ENCODE peak calls at places on chromosomes 13 and 19, in nine cellular contexts. P is adrenal gland, T is tibial nerve, B is right lobe of liver, K is A549, S is uterus, Q is gastrocnemius medialis, X is heart left ventricle, F is suprapubic skin. H is an unnamed sample.

GRCh38 chr19:1161716-1162115 is 12.4 kb downstream of the SBNO2 start:
- DNase-seq in Q (peak; percentile 88), X (no peak), S (no peak), T (no peak), K (peak; percentile 54), F (no peak), P (peak; percentile 97), B (no peak), H (peak; percentile 40)

GRCh38 chr13:50969691-50970090 is 60.1 kb downstream of the RNASEH2B start:
- DNase-seq in F (no peak), P (no peak), K (no peak), X (no peak), B (no peak), T (no peak), Q (no peak), S (no peak), H (peak; percentile 26)

GRCh38 chr19:1263198-1263597 is 5.9 kb upstream of the CIRBP start:
- DNase-seq in S (no peak), F (no peak), K (no peak), Q (no peak), X (no peak), T (no peak), P (no peak), B (no peak), H (no peak)

GRCh38 chr13:99572131-99572530 is 70.9 kb downstream of the TM9SF2 start:
- DNase-seq in S (no peak), T (no peak), X (no peak), Q (no peak), P (no peak), K (no peak), F (no peak), B (no peak), H (no peak)

GRCh38 chr13:113053376-113053775 is 52.2 kb upstream of the F7 start:
- DNase-seq in B (peak; percentile 27), X (peak; percentile 42), F (no peak), T (no peak), Q (no peak), S (no peak), P (no peak), K (no peak), H (no peak)

GRCh38 chr13:35724480-35724879 is 248.0 kb upstream of the MAB21L1 start:
- DNase-seq in S (no peak), F (no peak), T (no peak), K (no peak), X (no peak), P (no peak), B (no peak), Q (no peak), H (no peak)

GRCh38 chr13:112131081-112131739 is 64.3 kb downstream of the SOX1 start:
- DNase-seq in P (no peak), T (no peak), S (no peak), B (no peak), Q (no peak), F (no peak), K (no peak), X (no peak), H (no peak)

GRCh38 chr13:30927595-30927994 is 4.9 kb upstream of the TEX26 start:
- DNase-seq in K (no peak), T (no peak), B (no peak), X (no peak), F (no peak), P (no peak), Q (no peak), S (no peak), H (no peak)

GRCh38 chr19:10091370-10091687 is 5.2 kb downstream of the SHFL start:
- DNase-seq in Q (no peak), F (no peak), K (no peak), S (no peak), B (no peak), P (no peak), T (no peak), X (peak; percentile 63), H (no peak)

GRCh38 chr19:7460562-7460966 is 28.3 kb downstream of the PEX11G start:
- DNase-seq in S (no peak), P (no peak), K (no peak), Q (no peak), F (no peak), X (no peak), B (no peak), T (no peak), H (no peak)

GRCh38 chr19:14002571-14003278 is 3.4 kb downstream of the RFX1 start:
- DNase-seq in T (no peak), K (no peak), X (peak; percentile 40), F (no peak), Q (peak; percentile 52), B (peak; percentile 20), S (no peak), P (no peak), H (no peak)
- TF ChIP-seq POLR2A in T (no peak), K (no peak), X (no peak), F (no peak), Q (no peak), B (no peak), S (no peak), P (no peak), H (no peak)

DNA sequence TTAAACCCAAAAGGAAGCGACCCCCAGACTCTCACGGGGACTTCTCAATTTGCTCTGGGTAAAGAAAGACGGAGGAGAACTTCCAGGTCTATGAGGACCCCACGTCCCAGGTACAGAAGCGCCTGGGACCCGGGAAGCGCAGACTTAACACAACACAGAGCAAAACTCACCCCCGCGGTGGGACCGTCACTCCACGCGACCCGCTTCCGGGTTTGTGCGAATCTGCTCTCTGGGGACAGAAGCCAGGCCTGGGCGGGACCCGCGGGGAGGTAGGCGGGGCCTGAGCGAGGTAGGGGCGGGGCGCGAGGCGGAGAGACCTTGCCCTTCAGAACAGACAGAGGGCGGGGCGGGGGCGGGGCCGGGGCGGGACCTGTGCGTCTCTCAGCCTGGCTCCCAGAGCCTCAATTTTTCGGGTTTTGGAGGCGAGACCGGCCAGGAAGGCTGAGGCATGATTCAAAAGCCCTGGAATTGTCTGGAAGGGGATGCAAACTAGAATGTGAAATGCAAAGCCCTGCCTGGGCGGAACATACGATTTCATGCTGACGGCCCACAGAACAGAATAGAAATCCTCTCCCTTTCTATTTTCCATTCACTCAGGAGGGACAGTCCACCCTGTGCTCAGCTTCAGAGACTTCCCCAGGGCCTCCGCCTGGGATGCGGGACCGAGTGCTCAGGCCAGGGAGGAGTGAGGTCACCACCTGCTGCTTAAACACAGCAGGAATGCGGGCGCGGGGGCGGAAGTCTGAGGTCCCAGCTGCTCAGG is 19.3 kb upstream of the ZNF888 start:
- DNase-seq in P (peak; percentile 93), B (peak; percentile 89), X (peak; percentile 96), K (no peak), Q (peak; percentile 68), S (peak; percentile 98), F (peak; percentile 97), T (peak; percentile 81), H (peak; percentile 98)
- TF ChIP-seq POLR2A in P (no peak), B (peak; percentile 71), X (no peak), K (no peak), Q (peak; percentile 23), S (peak; percentile 83), F (peak; percentile 51), T (peak; percentile 48), H (peak; percentile 95)

GRCh38 chr19:19544257-19545127 is 6.4 kb downstream of the CILP2 start:
- DNase-seq in T (no peak), X (no peak), F (no peak), B (no peak), S (no peak), P (no peak), K (no peak), Q (no peak), H (no peak)
- TF ChIP-seq POLR2A in T (no peak), X (no peak), F (no peak), B (no peak), S (no peak), P (no peak), K (no peak), Q (no peak), H (no peak)

GRCh38 chr19:37466798-37467607 is at the start of gene ZNF569:
- DNase-seq in B (peak; percentile 94), Q (peak; percentile 86), X (peak; percentile 91), S (peak; percentile 91), P (peak; percentile 94), F (peak; percentile 92), K (peak; percentile 88), T (peak; percentile 72), H (peak; percentile 92)
- TF ChIP-seq POLR2A in B (peak; percentile 59), Q (peak; percentile 28), X (no peak), S (peak; percentile 29), P (no peak), F (no peak), K (peak; percentile 52), T (no peak), H (peak; percentile 41)

GRCh38 chr19:12675377-12675776 is 6.3 kb downstream of the DHPS start:
- DNase-seq in B (no peak), T (no peak), F (no peak), K (no peak), X (no peak), S (no peak), Q (no peak), P (no peak), H (no peak)
- TF ChIP-seq POLR2A in B (no peak), T (no peak), F (no peak), K (no peak), X (no peak), S (no peak), Q (no peak), P (no peak), H (no peak)

GRCh38 chr13:84648069-84648640 is 765.9 kb upstream of the SLITRK1 start:
- DNase-seq in Q (no peak), P (no peak), B (no peak), K (no peak), X (no peak), S (no peak), T (no peak), F (no peak), H (no peak)

GRCh38 chr13:84654654-84655244 is 772.5 kb upstream of the SLITRK1 start:
- DNase-seq in T (no peak), P (no peak), F (no peak), X (no peak), K (no peak), S (no peak), Q (no peak), B (no peak), H (no peak)

GRCh38 chr13:84653915-84654534 is 771.8 kb upstream of the SLITRK1 start:
- DNase-seq in Q (no peak), T (no peak), K (no peak), S (no peak), X (peak; percentile 55), P (no peak), F (no peak), B (no peak), H (no peak)

GRCh38 chr13:84649853-84650252 is 767.6 kb upstream of the SLITRK1 start:
- DNase-seq in X (no peak), B (no peak), T (no peak), F (no peak), P (no peak), K (no peak), S (no peak), Q (no peak), H (no peak)

DNA sequence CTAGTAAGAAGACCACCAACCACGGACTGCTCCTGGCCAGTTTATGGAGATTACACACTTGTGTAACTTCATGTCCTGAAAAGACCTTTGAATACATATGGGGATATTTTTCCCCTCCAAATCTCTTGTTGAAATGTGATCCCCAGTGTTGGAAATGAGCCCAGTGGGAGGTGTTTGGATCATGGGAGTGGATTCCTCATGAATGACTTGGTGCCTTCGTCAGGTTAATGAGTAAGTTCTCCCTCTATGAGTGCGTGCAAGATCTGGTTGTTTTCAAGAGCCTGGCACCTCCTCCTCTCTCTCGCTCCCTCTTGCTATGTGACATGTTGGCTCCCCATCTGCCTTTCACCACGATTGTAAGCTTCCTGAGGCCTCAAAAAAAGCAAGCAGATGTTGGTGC is 769.0 kb upstream of the SLITRK1 start:
- DNase-seq in K (no peak), Q (no peak), T (no peak), B (no peak), S (no peak), P (no peak), F (no peak), X (no peak), H (no peak)
- TF ChIP-seq POLR2A in K (no peak), Q (no peak), T (no peak), B (no peak), S (no peak), P (no peak), F (no peak), X (no peak), H (no peak)

H was measured in transverse colon.